ENCODE peak calls at places on chromosomes 1 and 21, in nine cellular contexts. R is skeletal muscle cell; D is mucosa of descending colon; N is fibroblast of the conjunctiva; L is non-pigmented ciliary epithelial cell; E is left lung; P is effector memory CD8-positive, alpha-beta T cell; W is stimulated activated CD8-positive, alpha-beta memory T cell treated with anti-CD3 and anti-CD28 coated beads, Interleukin-4, amount 100 ng/mL, for 24 hours; M is brain pericyte. K is an unnamed sample.

GRCh38 chr1:186183219-186183618 is 191.8 kb downstream of the TPR start:
- DNase-seq in R (peak), D (no peak), N (peak), L (peak), E (no peak), P (no peak), W (no peak), M (no peak), K (no peak)

GRCh38 chr1:77316006-77316405 is 34.2 kb downstream of the AK5 start:
- DNase-seq in R (no peak), D (no peak), N (no peak), L (peak), E (no peak), P (no peak), W (no peak), M (no peak), K (no peak)

GRCh38 chr1:67250051-67250653 is 57.5 kb upstream of the IL12RB2 start:
- DNase-seq in R (no peak), D (no peak), N (no peak), L (no peak), E (no peak), P (no peak), W (no peak), M (no peak), K (no peak)

GRCh38 chr1:24745711-24746582 is 700 bp downstream of the CLIC4 start:
- DNase-seq in R (no peak), D (peak), N (no peak), L (no peak), E (peak), P (no peak), W (no peak), M (no peak), K (peak)

GRCh38 chr1:204829133-204829532 is 41.5 kb upstream of the NFASC start:
- DNase-seq in R (no peak), D (no peak), N (no peak), L (no peak), E (no peak), P (no peak), W (no peak), M (no peak), K (no peak)

GRCh38 chr1:25649041-25649440 is 32.5 kb downstream of the MAN1C1 start:
- DNase-seq in R (no peak), D (no peak), N (no peak), L (no peak), E (no peak), P (no peak), W (no peak), M (no peak), K (no peak)

GRCh38 chr1:59879556-59879955 is 47.0 kb downstream of the CYP2J2 start:
- DNase-seq in R (peak), D (peak), N (peak), L (peak), E (no peak), P (no peak), W (peak), M (peak), K (peak)

GRCh38 chr1:50880373-50880772 is 79.7 kb downstream of the FAF1 start:
- DNase-seq in R (no peak), D (no peak), N (no peak), L (no peak), E (no peak), P (no peak), W (no peak), M (no peak), K (no peak)

GRCh38 chr21:37006521-37007291 is at the start of gene RIPPLY3:
- DNase-seq in R (no peak), D (no peak), N (no peak), L (no peak), E (peak), P (no peak), W (no peak), M (no peak), K (no peak)

GRCh38 chr1:67987046-67987799 is 63.2 kb downstream of the DIRAS3 start:
- DNase-seq in R (peak), D (no peak), N (peak), L (peak), E (no peak), P (no peak), W (no peak), M (no peak), K (no peak)

GRCh38 chr21:33899199-33899598 is 16.4 kb downstream of the ATP5PO start:
- DNase-seq in R (no peak), D (no peak), N (no peak), L (peak), E (no peak), P (no peak), W (no peak), M (no peak), K (no peak)

GRCh38 chr21:29904359-29905282 is 35.2 kb downstream of the GRIK1 start:
- DNase-seq in R (peak), D (no peak), N (peak), L (peak), E (no peak), P (no peak), W (no peak), M (peak), K (no peak)

K was measured in lower lobe of right lung.